ENCODE peak calls at places on chromosomes 6 and 20, in six cellular contexts. M is CD4-positive, alpha-beta memory T cell; E is iPS DF 6.9; T is lung; P is psoas muscle; G is breast epithelium. J is an unnamed sample.
A peak's percentile ranks its signal among the peaks of the same experiment; 100 is the strongest.

GRCh38 chr6:3372184-3372846 is 84.5 kb downstream of the SLC22A23 start:
- DNase-seq in E (no peak), T (no peak), P (no peak), M (no peak), G (no peak), J (no peak)

GRCh38 chr6:39172377-39172757 is 56.9 kb downstream of the KCNK5 start:
- DNase-seq in M (no peak), G (no peak), P (no peak), E (no peak), T (no peak), J (no peak)

GRCh38 chr20:32168184-32168910 is 39.2 kb downstream of the PLAGL2 start:
- DNase-seq in M (no peak), P (no peak), T (no peak), E (no peak), G (no peak), J (no peak)

GRCh38 chr6:37630281-37630799 is 67.3 kb downstream of the MDGA1 start:
- DNase-seq in P (peak; percentile 37), M (no peak), T (no peak), E (no peak), G (no peak), J (no peak)

GRCh38 chr20:48877299-48877698 is 44.2 kb upstream of the ARFGEF2 start:
- DNase-seq in T (no peak), M (peak; percentile 46), P (no peak), G (no peak), E (no peak), J (no peak)

GRCh38 chr20:47568019-47568418 is 66.3 kb downstream of the NCOA3 start:
- DNase-seq in P (no peak), E (no peak), T (no peak), M (no peak), G (no peak), J (no peak)

GRCh38 chr20:44841955-44842354 is 31.6 kb upstream of the RIMS4 start:
- DNase-seq in E (no peak), T (no peak), G (no peak), M (no peak), P (no peak), J (no peak)

GRCh38 chr6:110813813-110814487 is 1.3 kb downstream of the CDK19 start:
- DNase-seq in P (no peak), M (no peak), T (no peak), G (no peak), E (no peak), J (no peak)

GRCh38 chr6:151805286-151805840 is 2.1 kb upstream of the ESR1 start:
- DNase-seq in P (peak; percentile 37), E (no peak), G (peak; percentile 66), T (no peak), M (no peak), J (no peak)

GRCh38 chr6:116154887-116155286 is 29.0 kb upstream of the COL10A1 start:
- DNase-seq in P (no peak), T (no peak), E (no peak), G (no peak), M (no peak), J (no peak)

GRCh38 chr20:16013631-16014030 is 559.6 kb downstream of the KIF16B start:
- DNase-seq in M (no peak), E (no peak), T (no peak), P (no peak), G (no peak), J (no peak)

GRCh38 chr6:39885691-39886090 is 48.6 kb downstream of the MOCS1 start:
- DNase-seq in M (no peak), E (no peak), G (no peak), P (no peak), T (no peak), J (no peak)

GRCh38 chr6:127854009-127854408 is 46.8 kb downstream of the THEMIS start:
- DNase-seq in M (no peak), G (no peak), E (no peak), P (no peak), T (no peak), J (no peak)

GRCh38 chr6:16766043-16766521 is 4.8 kb upstream of the ATXN1 start:
- DNase-seq in E (no peak), P (no peak), G (no peak), M (no peak), T (no peak), J (no peak)

GRCh38 chr20:59515013-59515905 is 89.1 kb upstream of the PHACTR3 start:
- DNase-seq in P (peak; percentile 68), M (no peak), E (peak; percentile 57), T (peak; percentile 61), G (peak; percentile 70), J (no peak)

GRCh38 chr20:38649275-38649891 is 47.8 kb downstream of the ARHGAP40 start:
- DNase-seq in E (no peak), M (no peak), P (no peak), G (no peak), T (no peak), J (no peak)

GRCh38 chr6:75183099-75183541 is 22.7 kb downstream of the COL12A1 start:
- DNase-seq in P (no peak), E (no peak), M (no peak), G (no peak), T (no peak), J (no peak)

GRCh38 chr6:40778186-40778585 is 191.0 kb upstream of the LRFN2 start:
- DNase-seq in M (no peak), T (no peak), G (no peak), P (no peak), E (no peak), J (no peak)

GRCh38 chr6:125871365-125871764 is 80.6 kb downstream of the NCOA7 start:
- DNase-seq in G (no peak), E (no peak), T (no peak), M (no peak), P (no peak), J (no peak)

GRCh38 chr6:117375446-117375845 is 50.3 kb downstream of the ROS1 start:
- DNase-seq in P (no peak), E (no peak), T (no peak), G (no peak), M (no peak), J (no peak)

GRCh38 chr6:168007592-168008338 is 10.3 kb downstream of the KIF25 start:
- DNase-seq in G (no peak), P (no peak), E (no peak), M (no peak), T (peak; percentile 68), J (no peak)

GRCh38 chr6:168699631-168700315 is 258.8 kb downstream of the SMOC2 start:
- DNase-seq in T (no peak), G (no peak), E (no peak), M (no peak), P (peak; percentile 43), J (no peak)

GRCh38 chr6:225121-225721 is 67.1 kb upstream of the DUSP22 start:
- DNase-seq in P (no peak), G (no peak), T (no peak), E (no peak), M (peak; percentile 31), J (peak; percentile 34)

GRCh38 chr20:24577271-24577909 is 108.0 kb downstream of the SYNDIG1 start:
- DNase-seq in T (no peak), E (no peak), P (no peak), M (no peak), G (no peak), J (no peak)

GRCh38 chr6:18515767-18516166 is 128.6 kb downstream of the RNF144B start:
- DNase-seq in M (no peak), T (no peak), E (no peak), P (no peak), G (no peak), J (no peak)

GRCh38 chr6:2733324-2733723 is 17.4 kb downstream of the MYLK4 start:
- DNase-seq in G (no peak), P (peak; percentile 52), E (no peak), T (peak; percentile 61), M (peak; percentile 9), J (no peak)

GRCh38 chr6:3618300-3619041 is 133.0 kb downstream of the PXDC1 start:
- DNase-seq in M (no peak), G (no peak), E (no peak), P (no peak), T (no peak), J (no peak)

GRCh38 chr6:56478202-56478601 is 164.5 kb downstream of the DST start:
- DNase-seq in T (no peak), P (no peak), E (no peak), G (no peak), M (no peak), J (no peak)
- H3K4me1 ChIP-seq in T (no peaks in the 10 kb centered on the region), P (no peaks in the 10 kb centered on the region), E (no peaks in the 10 kb centered on the region), G (no peaks in the 10 kb centered on the region), M (no peaks in the 10 kb centered on the region), J (no peaks in the 10 kb centered on the region)

GRCh38 chr6:111855775-111856174 is 17.5 kb downstream of the FYN start:
- DNase-seq in G (no peak), P (no peak), M (no peak), E (no peak), T (no peak), J (no peak)

GRCh38 chr6:111858347-111858746 is 14.9 kb downstream of the FYN start:
- DNase-seq in P (no peak), M (no peak), E (no peak), T (no peak), G (no peak), J (no peak)

GRCh38 chr6:111852704-111853103 is 20.5 kb downstream of the FYN start:
- DNase-seq in T (no peak), M (no peak), G (no peak), E (no peak), P (no peak), J (no peak)

GRCh38 chr6:111857674-111858337 is 15.4 kb downstream of the FYN start:
- DNase-seq in G (no peak), P (no peak), T (no peak), E (no peak), M (no peak), J (no peak)

DNA sequence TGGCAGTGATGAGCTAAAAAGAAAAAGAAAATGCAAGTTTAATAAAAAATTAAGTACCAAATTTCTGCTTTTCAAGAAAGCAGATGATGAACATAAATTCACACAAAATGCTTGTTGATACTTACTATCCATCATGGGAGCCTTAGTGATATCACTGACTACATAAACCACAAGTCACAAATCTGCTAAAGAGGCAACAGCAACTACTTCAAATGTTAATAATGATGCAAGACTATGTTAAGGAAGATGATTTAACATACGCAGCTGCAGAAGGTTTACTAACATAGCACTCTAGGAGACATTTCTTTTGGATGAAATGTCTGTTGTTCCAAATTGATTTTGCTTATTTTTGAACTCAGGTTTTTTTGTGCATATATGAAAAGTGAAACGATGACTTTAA is 18.6 kb downstream of the FYN start:
- DNase-seq in E (no peak), P (no peak), T (no peak), G (no peak), M (no peak), J (no peak)
- H3K4me1 ChIP-seq in E (peaks cover 12% of the 10 kb centered on the region), P (no peaks in the 10 kb centered on the region), T (peaks cover 14% of the 10 kb centered on the region), G (no peaks in the 10 kb centered on the region), M (peaks cover 97% of the 10 kb centered on the region), J (peaks cover 60% of the 10 kb centered on the region)

GRCh38 chr20:62828051-62828450 is 11.2 kb downstream of the COL9A3 start:
- DNase-seq in G (no peak), M (no peak), T (no peak), E (no peak), P (no peak), J (no peak)
- H3K4me1 ChIP-seq in G (peaks cover 12% of the 10 kb centered on the region), M (peaks cover 20% of the 10 kb centered on the region), T (peaks cover 13% of the 10 kb centered on the region), E (peaks cover 16% of the 10 kb centered on the region), P (no peaks in the 10 kb centered on the region), J (peaks cover 11% of the 10 kb centered on the region)

DNA sequence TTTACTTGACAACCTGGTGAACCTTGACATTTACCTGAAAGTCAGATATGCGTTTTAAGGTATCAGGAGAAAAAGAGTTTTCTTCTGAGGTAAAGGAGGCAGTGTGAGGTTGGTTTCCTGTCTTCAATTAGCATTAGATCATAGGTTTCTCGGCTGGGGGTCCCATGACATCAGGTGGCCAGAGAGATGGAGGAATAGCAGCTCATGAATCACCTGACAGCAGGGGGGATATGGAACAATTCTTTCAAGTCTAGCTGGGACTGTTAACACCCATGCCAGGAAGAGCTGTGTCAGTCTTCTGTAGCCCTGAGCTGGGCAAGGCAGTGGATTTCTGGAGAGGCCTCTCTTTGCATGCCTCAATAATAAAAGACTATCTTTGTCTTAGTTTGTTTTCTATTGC is 108.0 kb upstream of the TMEM170B start:
- DNase-seq in G (no peak), E (no peak), T (no peak), M (no peak), P (no peak), J (no peak)
- H3K4me1 ChIP-seq in G (no peaks in the 10 kb centered on the region), E (peaks cover 4% of the 10 kb centered on the region), T (peaks cover 28% of the 10 kb centered on the region), M (peaks cover 8% of the 10 kb centered on the region), P (peaks cover 27% of the 10 kb centered on the region), J (no peaks in the 10 kb centered on the region)